ENCODE peak calls at places on chromosomes 11 and 22, in seven cellular contexts. Q is NAMALWA, Z is astrocyte of the spinal cord, M is HEK293T, S is anterior cingulate cortex, N is lower lobe of right lung, E is iPS-NIHi11. G is an unnamed sample.

GRCh38 chr11:111944651-111945051 is 7.5 kb downstream of the DIXDC1 start:
- DNase-seq in Q (no peak), Z (peak), M (no peak), S (no peak), N (no peak), E (no peak), G (no peak)

GRCh38 chr11:56917708-56918450 is 70.8 kb upstream of the OR5AK2 start:
- DNase-seq in Q (no peak), Z (no peak), M (no peak), S (no peak), N (no peak), E (no peak), G (no peak)

GRCh38 chr11:35432464-35432863 is 13.1 kb upstream of the SLC1A2 start:
- DNase-seq in Q (no peak), Z (no peak), M (no peak), S (no peak), N (no peak), E (no peak), G (no peak)

GRCh38 chr11:71428861-71429435 is 19.2 kb downstream of the DHCR7 start:
- DNase-seq in Q (no peak), Z (no peak), M (no peak), S (no peak), N (no peak), E (no peak), G (no peak)

GRCh38 chr11:86990520-86990919 is 35.3 kb upstream of the FZD4 start:
- DNase-seq in Q (no peak), Z (peak), M (no peak), S (no peak), N (no peak), E (peak), G (peak)

GRCh38 chr22:45640941-45641621 is 30.6 kb upstream of the ATXN10 start:
- DNase-seq in Q (no peak), Z (no peak), M (no peak), S (no peak), N (no peak), E (no peak), G (no peak)

GRCh38 chr22:37167981-37168647 is 18.4 kb upstream of the IL2RB start:
- DNase-seq in Q (no peak), Z (no peak), M (no peak), S (no peak), N (peak), E (no peak), G (no peak)

GRCh38 chr22:49395617-49396016 is 432.1 kb downstream of the BRD1 start:
- DNase-seq in Q (no peak), Z (no peak), M (no peak), S (no peak), N (peak), E (no peak), G (no peak)

GRCh38 chr11:70799386-70799785 is 401.1 kb downstream of the CTTN start:
- DNase-seq in Q (no peak), Z (peak), M (no peak), S (no peak), N (no peak), E (no peak), G (no peak)

G was measured in neural progenitor cell.